ENCODE peak calls at places on chromosomes 4 and X, in eight cellular contexts. T is stimulated activated naive CD4-positive, alpha-beta T cell treated with Interleukin-2 at 50 U/mL for 16 hours; B is astrocyte; O is left lung; X is stimulated activated CD4-positive, alpha-beta T cell treated with anti-CD3 and anti-CD28 coated beads, Interleukin-15, amount 100 ng/mL, for 1 hour; E is T-helper 9 cell; J is activated CD4-positive, alpha-beta T cell treated with anti-CD3 and anti-CD28 coated beads for 24 hours; H is GM13977. K is an unnamed sample.

GRCh38 chrX:65993915-65994460 is 45.9 kb downstream of the VSIG4 start:
- DNase-seq in T (no peak), B (no peak), O (no peak), X (no peak), E (no peak), J (no peak), H (no peak), K (no peak)

GRCh38 chr4:13218316-13218958 is 265.7 kb downstream of the RAB28 start:
- DNase-seq in T (no peak), B (peak), O (no peak), X (no peak), E (no peak), J (no peak), H (no peak), K (no peak)

GRCh38 chrX:148501121-148502066 is 977 bp downstream of the AFF2 start:
- DNase-seq in T (peak), B (no peak), O (peak), X (no peak), E (no peak), J (no peak), H (peak), K (peak)

GRCh38 chr4:156255608-156256007 is 301.9 kb upstream of the CTSO start:
- DNase-seq in T (no peak), B (peak), O (no peak), X (no peak), E (no peak), J (no peak), H (no peak), K (no peak)

GRCh38 chr4:189084671-189085070 is 856.0 kb upstream of the FRG1 start:
- DNase-seq in T (no peak), B (no peak), O (no peak), X (no peak), E (no peak), J (no peak), H (no peak), K (no peak)

GRCh38 chrX:149713279-149714050 is 1.6 kb downstream of the MAGEA11 start:
- DNase-seq in T (no peak), B (no peak), O (no peak), X (no peak), E (no peak), J (no peak), H (no peak), K (no peak)

GRCh38 chrX:47743504-47743903 is 84.5 kb upstream of the UXT start:
- DNase-seq in T (no peak), B (peak), O (no peak), X (no peak), E (no peak), J (no peak), H (no peak), K (no peak)

GRCh38 chr4:139651282-139652194 is 14.1 kb upstream of the MGST2 start:
- DNase-seq in T (peak), B (peak), O (peak), X (peak), E (peak), J (peak), H (peak), K (peak)

GRCh38 chr4:26055855-26056254 is 141.8 kb downstream of the SMIM20 start:
- DNase-seq in T (no peak), B (no peak), O (no peak), X (no peak), E (no peak), J (no peak), H (no peak), K (peak)

GRCh38 chrX:109782994-109783711 is 50.1 kb upstream of the ACSL4 start:
- DNase-seq in T (no peak), B (no peak), O (no peak), X (no peak), E (no peak), J (no peak), H (peak), K (peak)

GRCh38 chr4:65007841-65008439 is 598.7 kb upstream of the TECRL start:
- DNase-seq in T (no peak), B (peak), O (no peak), X (no peak), E (no peak), J (no peak), H (peak), K (peak)

GRCh38 chr4:185019451-185020292 is 1.4 kb downstream of the HELT start:
- DNase-seq in T (no peak), B (no peak), O (no peak), X (no peak), E (no peak), J (no peak), H (no peak), K (no peak)

GRCh38 chr4:113809313-113809712 is 47.8 kb upstream of the CAMK2D start:
- DNase-seq in T (no peak), B (no peak), O (peak), X (no peak), E (no peak), J (no peak), H (no peak), K (no peak)

GRCh38 chrX:15567886-15568616 is 32.7 kb downstream of the ACE2 start:
- DNase-seq in T (no peak), B (no peak), O (no peak), X (no peak), E (no peak), J (no peak), H (no peak), K (no peak)

GRCh38 chr4:126768338-126768737 is 864.4 kb upstream of the INTU start:
- DNase-seq in T (no peak), B (no peak), O (no peak), X (no peak), E (no peak), J (no peak), H (no peak), K (no peak)

GRCh38 chr4:53713296-53713695 is 122.0 kb upstream of the LNX1 start:
- DNase-seq in T (no peak), B (no peak), O (no peak), X (no peak), E (no peak), J (no peak), H (no peak), K (no peak)

GRCh38 chr4:14888790-14889189 is 113.5 kb upstream of the CPEB2 start:
- DNase-seq in T (no peak), B (no peak), O (no peak), X (no peak), E (no peak), J (no peak), H (no peak), K (no peak)

GRCh38 chrX:43405191-43405590 is 250.9 kb upstream of the MAOA start:
- DNase-seq in T (no peak), B (no peak), O (no peak), X (no peak), E (no peak), J (no peak), H (no peak), K (no peak)

GRCh38 chr4:15695240-15695699 is 7.6 kb upstream of the BST1 start:
- DNase-seq in T (no peak), B (peak), O (no peak), X (no peak), E (no peak), J (no peak), H (no peak), K (no peak)

GRCh38 chr4:161829631-161830030 is 334.2 kb downstream of the FSTL5 start:
- DNase-seq in T (no peak), B (no peak), O (no peak), X (no peak), E (no peak), J (no peak), H (no peak), K (no peak)

GRCh38 chrX:115337735-115338134 is 48.2 kb downstream of the LUZP4 start:
- DNase-seq in T (no peak), B (peak), O (peak), X (no peak), E (no peak), J (no peak), H (no peak), K (no peak)

GRCh38 chrX:1400049-1400448 is 8.1 kb upstream of the SLC25A6 start:
- DNase-seq in T (no peak), B (no peak), O (peak), X (no peak), E (no peak), J (no peak), H (no peak), K (no peak)

GRCh38 chrX:69037786-69038185 is 127.5 kb downstream of the PJA1 start:
- DNase-seq in T (no peak), B (no peak), O (no peak), X (no peak), E (no peak), J (no peak), H (no peak), K (no peak)

GRCh38 chr4:84673475-84674230 is 90.7 kb downstream of the CDS1 start:
- DNase-seq in T (no peak), B (peak), O (no peak), X (no peak), E (no peak), J (no peak), H (no peak), K (no peak)

GRCh38 chr4:121706595-121707021 is 9.8 kb upstream of the ANXA5 start:
- DNase-seq in T (peak), B (peak), O (no peak), X (no peak), E (no peak), J (peak), H (no peak), K (peak)

GRCh38 chr4:15920723-15921591 is 17.6 kb downstream of the FGFBP1 start:
- DNase-seq in T (no peak), B (peak), O (peak), X (no peak), E (no peak), J (no peak), H (no peak), K (no peak)

GRCh38 chr4:24794111-24794860 is 1.1 kb upstream of the SOD3 start:
- DNase-seq in T (no peak), B (peak), O (no peak), X (no peak), E (no peak), J (no peak), H (no peak), K (no peak)

GRCh38 chr4:18798123-18798522 is 776.6 kb upstream of the LCORL start:
- DNase-seq in T (no peak), B (no peak), O (no peak), X (no peak), E (no peak), J (no peak), H (no peak), K (no peak)

GRCh38 chrX:21487832-21488231 is 113.6 kb downstream of the CNKSR2 start:
- DNase-seq in T (no peak), B (peak), O (no peak), X (no peak), E (no peak), J (no peak), H (no peak), K (no peak)

GRCh38 chr4:162163892-162164759 is at the start of gene FSTL5:
- DNase-seq in T (no peak), B (peak), O (peak), X (peak), E (no peak), J (peak), H (peak), K (peak)

GRCh38 chr4:84167089-84167488 is 332.0 kb downstream of the NKX6-1 start:
- DNase-seq in T (no peak), B (no peak), O (no peak), X (no peak), E (no peak), J (no peak), H (no peak), K (no peak)

GRCh38 chrX:136166221-136166855 is 19.0 kb downstream of the FHL1 start:
- DNase-seq in T (no peak), B (peak), O (no peak), X (no peak), E (no peak), J (no peak), H (no peak), K (no peak)

GRCh38 chr4:141802324-141802723 is 165.9 kb downstream of the IL15 start:
- DNase-seq in T (no peak), B (peak), O (no peak), X (no peak), E (no peak), J (no peak), H (no peak), K (no peak)

K was measured in GM12865.